ENCODE peak calls at places on chromosomes 13 and 19, in five cellular contexts. X is breast epithelium; B is ascending aorta; V is CD8-positive, alpha-beta T cell; R is cardiac muscle cell. Z is an unnamed sample.

GRCh38 chr19:38869160-38869835 is 8.8 kb downstream of the RINL start:
- DNase-seq in X (no peak), B (no peak), V (peak; percentile 42), R (no peak), Z (no peak)

GRCh38 chr13:47426126-47426849 is 529.4 kb upstream of the HTR2A start:
- DNase-seq in X (peak; percentile 77), B (no peak), V (no peak), R (no peak), Z (no peak)

GRCh38 chr13:48551329-48551728 is 18.4 kb upstream of the RCBTB2 start:
- DNase-seq in X (no peak), B (no peak), V (no peak), R (no peak), Z (no peak)

GRCh38 chr19:55454787-55455243 is 6.6 kb downstream of the ISOC2 start:
- DNase-seq in X (no peak), B (no peak), V (peak; percentile 49), R (peak; percentile 54), Z (peak; percentile 55)

GRCh38 chr13:95349267-95349666 is 48.0 kb upstream of the ABCC4 start:
- DNase-seq in X (no peak), B (no peak), V (no peak), R (no peak), Z (no peak)

GRCh38 chr19:7789447-7789846 is 26.4 kb downstream of the CLEC4M start:
- DNase-seq in X (no peak), B (no peak), V (peak; percentile 53), R (no peak), Z (no peak)

GRCh38 chr19:15297416-15298224 is 34.7 kb downstream of the BRD4 start:
- DNase-seq in X (no peak), B (no peak), V (peak; percentile 54), R (no peak), Z (no peak)

GRCh38 chr19:11380653-11381534 is 3.2 kb downstream of the EPOR start:
- DNase-seq in X (peak; percentile 97), B (peak; percentile 97), V (peak; percentile 99), R (peak; percentile 98), Z (peak; percentile 97)

GRCh38 chr19:43605875-43606568 is 5.9 kb upstream of the SRRM5 start:
- DNase-seq in X (no peak), B (no peak), V (no peak), R (no peak), Z (no peak)

GRCh38 chr19:33291623-33292534 is 10.5 kb downstream of the CEBPA start:
- DNase-seq in X (no peak), B (no peak), V (no peak), R (no peak), Z (no peak)

GRCh38 chr13:112247471-112248405 is 128.4 kb upstream of the SPACA7 start:
- DNase-seq in X (no peak), B (no peak), V (no peak), R (no peak), Z (no peak)

GRCh38 chr13:113823771-113824170 is 40.1 kb downstream of the GAS6 start:
- DNase-seq in X (no peak), B (no peak), V (no peak), R (no peak), Z (no peak)

GRCh38 chr13:99559560-99559959 is 58.3 kb downstream of the TM9SF2 start:
- DNase-seq in X (no peak), B (no peak), V (no peak), R (no peak), Z (no peak)

GRCh38 chr19:56111601-56112312 is 9.3 kb downstream of the ZNF787 start:
- DNase-seq in X (no peak), B (peak; percentile 72), V (peak; percentile 73), R (no peak), Z (no peak)

GRCh38 chr13:36919833-36920611 is at the start of gene SMAD9:
- DNase-seq in X (peak; percentile 30), B (peak; percentile 86), V (peak; percentile 22), R (peak; percentile 92), Z (no peak)

GRCh38 chr13:33612641-33613638 is 205.0 kb upstream of the RFC3 start:
- DNase-seq in X (no peak), B (no peak), V (no peak), R (no peak), Z (no peak)

GRCh38 chr13:29583073-29583785 is 12.3 kb downstream of the SLC7A1 start:
- DNase-seq in X (no peak), B (no peak), V (no peak), R (no peak), Z (no peak)

GRCh38 chr19:46404884-46405658 is 8.3 kb downstream of the CCDC8 start:
- DNase-seq in X (peak; percentile 53), B (no peak), V (no peak), R (peak; percentile 61), Z (no peak)

GRCh38 chr13:65594255-65594654 is 1635.9 kb downstream of the PCDH9 start:
- DNase-seq in X (no peak), B (no peak), V (no peak), R (no peak), Z (no peak)

GRCh38 chr13:96449920-96450319 is 360.0 kb downstream of the HS6ST3 start:
- DNase-seq in X (no peak), B (no peak), V (no peak), R (no peak), Z (no peak)

GRCh38 chr13:95375706-95376105 is 74.5 kb upstream of the ABCC4 start:
- DNase-seq in X (no peak), B (no peak), V (no peak), R (no peak), Z (no peak)

GRCh38 chr19:45567609-45568008 is 17.0 kb downstream of the OPA3 start:
- DNase-seq in X (no peak), B (no peak), V (no peak), R (no peak), Z (no peak)

GRCh38 chr13:106680796-106681482 is 113.0 kb upstream of the ARGLU1 start:
- DNase-seq in X (no peak), B (no peak), V (no peak), R (no peak), Z (no peak)

GRCh38 chr13:47306991-47307390 is 410.1 kb upstream of the HTR2A start:
- DNase-seq in X (no peak), B (no peak), V (no peak), R (no peak), Z (no peak)

GRCh38 chr13:112869202-112870061 is 99.6 kb upstream of the MCF2L start:
- DNase-seq in X (no peak), B (peak; percentile 49), V (no peak), R (no peak), Z (no peak)

GRCh38 chr13:74015137-74015536 is 119.1 kb downstream of the KLF12 start:
- DNase-seq in X (no peak), B (no peak), V (no peak), R (no peak), Z (no peak)

GRCh38 chr19:41998246-41999020 is 4.4 kb upstream of the ATP1A3 start:
- DNase-seq in X (no peak), B (no peak), V (no peak), R (peak; percentile 83), Z (no peak)

GRCh38 chr19:2494084-2494446 is 18.1 kb downstream of the GADD45B start:
- DNase-seq in X (no peak), B (peak; percentile 77), V (peak; percentile 33), R (no peak), Z (peak; percentile 55)

GRCh38 chr19:2495130-2495641 is 19.3 kb downstream of the GADD45B start:
- DNase-seq in X (peak; percentile 83), B (peak; percentile 96), V (no peak), R (peak; percentile 91), Z (peak; percentile 74)

GRCh38 chr19:2492870-2493269 is 16.9 kb downstream of the GADD45B start:
- DNase-seq in X (no peak), B (no peak), V (no peak), R (no peak), Z (no peak)

GRCh38 chr19:2495651-2496316 is 19.9 kb downstream of the GADD45B start:
- DNase-seq in X (peak; percentile 30), B (peak; percentile 85), V (no peak), R (peak; percentile 88), Z (no peak)

GRCh38 chr19:2494447-2495129 is 18.7 kb downstream of the GADD45B start:
- DNase-seq in X (peak; percentile 55), B (peak; percentile 95), V (peak; percentile 73), R (peak; percentile 64), Z (peak; percentile 50)
- H3K4me1 ChIP-seq in X (peaks cover 22% of the 10 kb centered on the region), B (peaks cover 19% of the 10 kb centered on the region), V (peaks cover 22% of the 10 kb centered on the region), R (peaks cover 22% of the 10 kb centered on the region), Z (peaks cover 31% of the 10 kb centered on the region)

GRCh38 chr13:77310579-77311279 is 16.2 kb downstream of the MYCBP2 start:
- DNase-seq in X (no peak), B (no peak), V (no peak), R (no peak), Z (no peak)

GRCh38 chr13:77310161-77310560 is 16.7 kb downstream of the MYCBP2 start:
- DNase-seq in X (no peak), B (no peak), V (no peak), R (no peak), Z (no peak)

GRCh38 chr13:77305276-77305675 is 21.6 kb downstream of the MYCBP2 start:
- DNase-seq in X (no peak), B (no peak), V (no peak), R (no peak), Z (no peak)

GRCh38 chr13:77309254-77309653 is 17.6 kb downstream of the MYCBP2 start:
- DNase-seq in X (no peak), B (no peak), V (no peak), R (no peak), Z (no peak)

DNA sequence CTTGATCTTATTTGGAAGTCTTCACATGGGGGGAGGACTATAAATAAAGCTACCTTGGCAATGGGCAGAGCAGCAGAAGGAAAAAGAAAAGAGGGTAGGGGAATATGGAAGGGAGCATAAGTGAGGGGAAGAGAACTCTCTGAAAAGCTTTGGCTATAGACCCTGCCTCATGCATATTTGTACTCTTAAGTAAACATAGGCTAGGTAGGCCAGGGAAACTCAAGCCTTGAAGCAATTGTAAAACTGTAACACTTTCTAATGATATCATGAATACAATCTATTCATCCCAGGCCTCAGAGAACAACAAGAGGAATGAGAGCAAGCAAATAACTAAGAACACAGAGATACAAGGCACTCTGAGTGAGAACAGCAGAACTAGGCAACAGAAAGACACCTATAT is 20.4 kb downstream of the MYCBP2 start:
- DNase-seq in X (no peak), B (no peak), V (no peak), R (no peak), Z (no peak)
- H3K4me1 ChIP-seq in X (no peaks in the 10 kb centered on the region), B (peaks cover 52% of the 10 kb centered on the region), V (peaks cover 59% of the 10 kb centered on the region), R (no peaks in the 10 kb centered on the region), Z (peaks cover 15% of the 10 kb centered on the region)

GRCh38 chr19:48878219-48879024 is 6.2 kb downstream of the PPP1R15A start:
- DNase-seq in X (no peak), B (peak; percentile 94), V (no peak), R (no peak), Z (no peak)

GRCh38 chr19:48874309-48875135 is 2.3 kb downstream of the PPP1R15A start:
- DNase-seq in X (no peak), B (no peak), V (no peak), R (no peak), Z (no peak)

GRCh38 chr19:48879025-48879572 is 6.9 kb downstream of the PPP1R15A start:
- DNase-seq in X (no peak), B (no peak), V (no peak), R (no peak), Z (no peak)

GRCh38 chr19:48881741-48882657 is 9.8 kb downstream of the PPP1R15A start:
- DNase-seq in X (no peak), B (no peak), V (no peak), R (peak; percentile 36), Z (no peak)

GRCh38 chr19:48877900-48878218 is 5.6 kb downstream of the PPP1R15A start:
- DNase-seq in X (no peak), B (no peak), V (no peak), R (no peak), Z (no peak)
- H3K4me1 ChIP-seq in X (peaks cover 10% of the 10 kb centered on the region), B (peaks cover 41% of the 10 kb centered on the region), V (peaks cover 32% of the 10 kb centered on the region), R (peaks cover 39% of the 10 kb centered on the region), Z (peaks cover 16% of the 10 kb centered on the region)

GRCh38 chr13:45337395-45337794 is 3.6 kb downstream of the TPT1 start:
- DNase-seq in X (no peak), B (no peak), V (no peak), R (no peak), Z (no peak)
- H3K4me1 ChIP-seq in X (peaks cover 9% of the 10 kb centered on the region), B (peaks cover 53% of the 10 kb centered on the region), V (peaks cover 73% of the 10 kb centered on the region), R (peaks cover 16% of the 10 kb centered on the region), Z (peaks cover 38% of the 10 kb centered on the region)

Z was measured in RWPE2.